ENCODE peak calls at places on chromosomes 4 and X, in six cellular contexts. H, L, T, R, W and S are unnamed samples.

GRCh38 chr4:150581611-150582010 is 340 bp upstream of the MAB21L2 start:
- DNase-seq in H (peak; percentile 76), L (peak; percentile 57), T (peak; percentile 98), R (no peak), W (no peak), S (no peak)

GRCh38 chrX:2417205-2417604 is 83.6 kb downstream of the DHRSX start:
- DNase-seq in H (no peak), L (no peak), T (no peak), R (no peak), W (no peak), S (no peak)

GRCh38 chr4:57475424-57475823 is 365.2 kb upstream of the IGFBP7 start:
- DNase-seq in H (no peak), L (no peak), T (no peak), R (no peak), W (no peak), S (no peak)

GRCh38 chr4:28010543-28011235 is 1150.0 kb downstream of the STIM2 start:
- DNase-seq in H (no peak), L (peak; percentile 9), T (peak; percentile 71), R (no peak), W (no peak), S (no peak)

GRCh38 chrX:45011131-45011530 is 138.1 kb downstream of the KDM6A start:
- DNase-seq in H (peak; percentile 55), L (peak; percentile 20), T (peak; percentile 52), R (no peak), W (no peak), S (no peak)

GRCh38 chr4:74627093-74627492 is 167.2 kb downstream of the BTC start:
- DNase-seq in H (no peak), L (no peak), T (no peak), R (no peak), W (no peak), S (no peak)

GRCh38 chr4:137283737-137284136 is 248.6 kb downstream of the PCDH18 start:
- DNase-seq in H (peak; percentile 37), L (peak; percentile 55), T (peak; percentile 47), R (no peak), W (no peak), S (no peak)

GRCh38 chr4:89998350-89999098 is 103.9 kb downstream of the MMRN1 start:
- DNase-seq in H (no peak), L (no peak), T (no peak), R (no peak), W (no peak), S (no peak)

GRCh38 chrX:123648028-123648810 is 84.6 kb downstream of the THOC2 start:
- DNase-seq in H (peak; percentile 78), L (peak; percentile 69), T (peak; percentile 27), R (peak; percentile 60), W (no peak), S (no peak)

GRCh38 chrX:45771114-45771513 is 570.4 kb upstream of the DIPK2B start:
- DNase-seq in H (peak; percentile 91), L (peak; percentile 79), T (peak; percentile 74), R (no peak), W (no peak), S (no peak)

GRCh38 chr4:86942185-86942666 is 7.4 kb downstream of the AFF1 start:
- DNase-seq in H (no peak), L (peak; percentile 54), T (peak; percentile 19), R (no peak), W (no peak), S (no peak)

GRCh38 chr4:79578613-79579012 is 170.6 kb upstream of the GK2 start:
- DNase-seq in H (no peak), L (no peak), T (no peak), R (peak; percentile 67), W (no peak), S (no peak)

GRCh38 chr4:86837651-86838050 is 11.5 kb downstream of the SLC10A6 start:
- DNase-seq in H (no peak), L (no peak), T (peak; percentile 19), R (no peak), W (no peak), S (no peak)

GRCh38 chr4:2402053-2402452 is 16.4 kb downstream of the ZFYVE28 start:
- DNase-seq in H (peak; percentile 32), L (peak; percentile 53), T (peak; percentile 45), R (peak; percentile 68), W (no peak), S (no peak)

GRCh38 chr4:129614581-129614980 is 518.6 kb downstream of the C4orf33 start:
- DNase-seq in H (no peak), L (no peak), T (no peak), R (no peak), W (no peak), S (no peak)

GRCh38 chrX:119686087-119686639 is 6.8 kb downstream of the SEPTIN6 start:
- DNase-seq in H (no peak), L (peak; percentile 39), T (peak; percentile 50), R (no peak), W (no peak), S (no peak)

GRCh38 chr4:148633720-148634119 is 191.5 kb upstream of the NR3C2 start:
- DNase-seq in H (no peak), L (no peak), T (no peak), R (no peak), W (no peak), S (no peak)

GRCh38 chrX:42615161-42615563 is 162.8 kb downstream of the PPP1R2C start:
- DNase-seq in H (no peak), L (peak; percentile 0), T (no peak), R (no peak), W (no peak), S (no peak)

GRCh38 chrX:148459343-148459742 is 41.1 kb upstream of the AFF2 start:
- DNase-seq in H (no peak), L (no peak), T (no peak), R (no peak), W (no peak), S (no peak)

GRCh38 chrX:31331928-31332327 is 260.1 kb upstream of the FTHL17 start:
- DNase-seq in H (no peak), L (no peak), T (no peak), R (no peak), W (no peak), S (no peak)

GRCh38 chr4:48243429-48243828 is 26.2 kb downstream of the TEC start:
- DNase-seq in H (no peak), L (no peak), T (no peak), R (no peak), W (no peak), S (no peak)

GRCh38 chrX:129686422-129686948 is 31.7 kb upstream of the APLN start:
- DNase-seq in H (no peak), L (peak; percentile 88), T (peak; percentile 67), R (no peak), W (no peak), S (no peak)

GRCh38 chr4:87839309-87839946 is 6.7 kb downstream of the MEPE start:
- DNase-seq in H (peak; percentile 63), L (peak; percentile 63), T (peak; percentile 72), R (no peak), W (no peak), S (no peak)

GRCh38 chr4:26992657-26993361 is 132.2 kb downstream of the STIM2 start:
- DNase-seq in H (peak; percentile 71), L (peak; percentile 95), T (peak; percentile 46), R (no peak), W (no peak), S (no peak)

GRCh38 chr4:152408514-152409327 is 127.2 kb downstream of the FBXW7 start:
- DNase-seq in H (peak; percentile 29), L (peak; percentile 40), T (peak; percentile 64), R (no peak), W (no peak), S (no peak)

GRCh38 chr4:185933078-185933581 is 121.1 kb upstream of the SORBS2 start:
- DNase-seq in H (peak; percentile 93), L (peak; percentile 38), T (peak; percentile 42), R (no peak), W (no peak), S (no peak)

GRCh38 chr4:2545321-2546013 is 9.0 kb downstream of the FAM193A start:
- DNase-seq in H (no peak), L (no peak), T (no peak), R (peak; percentile 10), W (no peak), S (no peak)

GRCh38 chrX:50635811-50636365 is 165.3 kb upstream of the DGKK start:
- DNase-seq in H (no peak), L (no peak), T (no peak), R (no peak), W (no peak), S (no peak)

GRCh38 chr4:44257461-44257860 is 191.1 kb downstream of the KCTD8 start:
- DNase-seq in H (no peak), L (no peak), T (no peak), R (no peak), W (no peak), S (no peak)